ENCODE peak calls at places on chromosome 1, in six cellular contexts. S is ovary, X is psoas muscle, F is A549, Z is transverse colon, K is lower lobe of right lung. D is an unnamed sample.

GRCh38 chr1:213484758-213485157 is 433.7 kb downstream of the RPS6KC1 start:
- DNase-seq in S (no peak), X (no peak), F (no peak), Z (no peak), K (no peak), D (no peak)

GRCh38 chr1:241639040-241639652 is 1.0 kb downstream of the CHML start:
- DNase-seq in S (no peak), X (no peak), F (no peak), Z (no peak), K (no peak), D (no peak)

GRCh38 chr1:235108185-235108593 is 20.4 kb downstream of the TOMM20 start:
- DNase-seq in S (no peak), X (no peak), F (no peak), Z (no peak), K (no peak), D (no peak)

GRCh38 chr1:201328576-201328975 is 45.3 kb downstream of the PKP1 start:
- DNase-seq in S (no peak), X (no peak), F (no peak), Z (no peak), K (peak), D (no peak)

GRCh38 chr1:153272186-153272585 is 12.7 kb downstream of the LORICRIN start:
- DNase-seq in S (no peak), X (no peak), F (no peak), Z (no peak), K (no peak), D (no peak)

GRCh38 chr1:21217812-21218596 is 41.3 kb upstream of the EIF4G3 start:
- DNase-seq in S (no peak), X (peak), F (peak), Z (peak), K (peak), D (no peak)

GRCh38 chr1:173758110-173758509 is 43.3 kb downstream of the KLHL20 start:
- DNase-seq in S (no peak), X (no peak), F (no peak), Z (no peak), K (no peak), D (no peak)

GRCh38 chr1:203520315-203520714 is 26.4 kb downstream of the OPTC start:
- DNase-seq in S (no peak), X (no peak), F (no peak), Z (no peak), K (no peak), D (no peak)

GRCh38 chr1:97745912-97746311 is 174.9 kb downstream of the DPYD start:
- DNase-seq in S (no peak), X (no peak), F (no peak), Z (no peak), K (no peak), D (no peak)

GRCh38 chr1:184881941-184882648 is 92.2 kb downstream of the NIBAN1 start:
- DNase-seq in S (no peak), X (no peak), F (no peak), Z (no peak), K (no peak), D (no peak)

GRCh38 chr1:228321478-228321877 is 85.2 kb downstream of the TRIM11 start:
- DNase-seq in S (peak), X (no peak), F (no peak), Z (no peak), K (peak), D (peak)

GRCh38 chr1:203463469-203464062 is 12.0 kb upstream of the PRELP start:
- DNase-seq in S (peak), X (no peak), F (no peak), Z (no peak), K (no peak), D (peak)

GRCh38 chr1:178645826-178646200 is 79.2 kb upstream of the RALGPS2 start:
- DNase-seq in S (no peak), X (no peak), F (no peak), Z (no peak), K (no peak), D (no peak)

GRCh38 chr1:86845514-86845913 is 68.4 kb downstream of the SELENOF start:
- DNase-seq in S (no peak), X (no peak), F (no peak), Z (no peak), K (no peak), D (no peak)

GRCh38 chr1:182257369-182258063 is 134.1 kb downstream of the GLUL start:
- DNase-seq in S (no peak), X (no peak), F (no peak), Z (no peak), K (no peak), D (no peak)

GRCh38 chr1:218874313-218874712 is 299.4 kb upstream of the LYPLAL1 start:
- DNase-seq in S (no peak), X (no peak), F (no peak), Z (no peak), K (no peak), D (no peak)

GRCh38 chr1:77370588-77371306 is 88.9 kb downstream of the AK5 start:
- DNase-seq in S (no peak), X (no peak), F (no peak), Z (no peak), K (no peak), D (no peak)

GRCh38 chr1:211541715-211542477 is 37.1 kb downstream of the SLC30A1 start:
- DNase-seq in S (no peak), X (no peak), F (no peak), Z (peak), K (no peak), D (no peak)

GRCh38 chr1:211546543-211546942 is 32.4 kb downstream of the SLC30A1 start:
- DNase-seq in S (no peak), X (no peak), F (no peak), Z (no peak), K (no peak), D (no peak)

GRCh38 chr1:211548321-211549091 is 30.5 kb downstream of the SLC30A1 start:
- DNase-seq in S (no peak), X (no peak), F (no peak), Z (peak), K (no peak), D (no peak)

GRCh38 chr1:211547710-211548109 is 31.3 kb downstream of the SLC30A1 start:
- DNase-seq in S (no peak), X (no peak), F (no peak), Z (no peak), K (no peak), D (no peak)

DNA sequence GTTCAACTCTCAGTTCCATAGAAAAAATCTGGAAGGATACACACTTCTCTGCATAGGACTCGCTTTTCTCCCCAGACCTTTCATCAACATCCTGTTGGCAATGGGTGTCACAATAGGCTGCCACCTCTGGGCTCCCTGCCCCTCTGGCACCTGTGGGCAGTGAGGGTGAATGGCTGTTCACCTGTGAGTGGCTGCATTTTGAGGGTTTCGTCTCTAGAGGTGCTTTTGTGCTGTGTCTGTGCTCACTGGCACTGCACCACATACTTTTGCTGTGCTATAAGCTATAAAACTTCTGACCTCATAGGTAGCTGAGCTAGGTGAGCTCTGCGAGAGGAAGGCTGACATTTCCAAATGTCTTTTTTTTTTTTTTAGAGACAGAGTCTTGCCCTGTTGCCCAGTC is 36.0 kb downstream of the SLC30A1 start:
- DNase-seq in S (no peak), X (no peak), F (no peak), Z (peak), K (no peak), D (no peak)
- H3K27ac ChIP-seq in S (no peak), X (no peak), F (no peak), Z (no peak), K (no peak), D (no peak)

GRCh38 chr1:43431676-43432075 is 22.1 kb downstream of the HYI start:
- DNase-seq in S (no peak), X (no peak), F (no peak), Z (no peak), K (no peak), D (no peak)
- TF ChIP-seq CTCF in S (no peak), X (no peak), F (no peak), Z (no peak), K (no peak), D (no peak)

GRCh38 chr1:87918398-87918797 is 589.7 kb downstream of the LMO4 start:
- DNase-seq in S (no peak), X (no peak), F (no peak), Z (no peak), K (no peak), D (no peak)
- H3K4me3 ChIP-seq in S (no peak), X (peak), F (no peak), Z (no peak), K (no peak), D (peak)

DNA sequence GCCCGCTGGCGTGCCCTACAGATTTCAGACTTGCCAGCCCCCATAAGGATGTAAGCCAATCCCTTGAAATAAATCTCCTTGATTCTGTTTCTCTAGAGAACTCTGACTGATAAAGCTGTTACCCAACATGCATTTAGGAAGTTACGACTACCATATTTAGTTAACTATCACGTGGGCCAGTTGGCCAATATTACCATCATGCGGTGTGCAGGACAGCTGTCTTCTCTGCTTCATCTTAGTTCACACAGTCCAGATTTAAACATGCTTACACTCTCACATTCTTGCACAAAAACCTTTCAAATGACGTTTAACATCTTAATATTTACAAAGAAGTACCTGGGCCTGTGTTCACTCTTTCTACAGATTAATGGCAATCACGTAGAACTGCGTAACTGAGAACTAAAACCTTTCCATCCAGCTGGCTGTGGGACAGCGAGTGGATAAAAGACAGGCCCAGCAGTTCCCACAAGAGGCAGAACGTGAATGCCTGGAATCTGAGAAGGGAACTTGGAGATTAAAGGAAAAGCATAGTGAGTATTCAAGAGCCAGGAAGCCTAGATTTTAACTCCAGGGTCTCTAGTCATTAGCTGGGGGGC is 20.8 kb downstream of the FAM177B start:
- DNase-seq in S (no peak), X (no peak), F (no peak), Z (peak), K (no peak), D (no peak)
- H3K27ac ChIP-seq in S (no peak), X (no peak), F (no peak), Z (peak), K (no peak), D (no peak)

GRCh38 chr1:46342084-46342656 is 1.6 kb downstream of the NSUN4 start:
- DNase-seq in S (no peak), X (no peak), F (peak), Z (no peak), K (no peak), D (no peak)
- TF ChIP-seq CTCF in S (no peak), X (no peak), F (no peak), Z (no peak), K (no peak), D (no peak)

GRCh38 chr1:43472087-43472462 is 18.3 kb upstream of the HYI start:
- DNase-seq in S (no peak), X (no peak), F (no peak), Z (no peak), K (no peak), D (no peak)

GRCh38 chr1:43477716-43478115 is 24.0 kb upstream of the HYI start:
- DNase-seq in S (no peak), X (no peak), F (no peak), Z (no peak), K (no peak), D (no peak)

GRCh38 chr1:43469932-43470331 is 16.2 kb upstream of the HYI start:
- DNase-seq in S (no peak), X (no peak), F (no peak), Z (no peak), K (no peak), D (no peak)

GRCh38 chr1:43468403-43468802 is 14.7 kb upstream of the HYI start:
- DNase-seq in S (no peak), X (no peak), F (no peak), Z (no peak), K (no peak), D (no peak)

DNA sequence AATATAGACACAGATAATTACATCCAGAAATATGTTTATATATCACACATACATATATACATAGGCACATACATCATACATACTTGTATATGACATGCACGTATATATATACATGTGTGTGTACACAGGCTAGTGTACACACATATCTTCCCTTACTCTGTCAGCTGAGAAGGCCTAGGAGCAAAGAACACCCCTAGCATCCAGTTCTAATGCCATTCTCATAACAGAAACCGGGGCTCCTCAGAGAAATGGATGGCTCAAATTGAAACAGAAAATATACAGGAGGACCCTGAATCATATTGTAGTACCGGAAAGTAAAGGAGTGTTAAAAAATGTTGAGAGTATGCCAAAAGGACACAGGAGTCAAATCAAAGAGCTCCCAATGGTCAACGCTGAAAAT is 19.7 kb upstream of the HYI start:
- DNase-seq in S (no peak), X (no peak), F (no peak), Z (no peak), K (no peak), D (no peak)
- H3K4me3 ChIP-seq in S (no peak), X (no peak), F (no peak), Z (no peak), K (no peak), D (no peak)

D was measured in coronary artery.